ENCODE peak calls at places on chromosomes 5 and 9, in five cellular contexts. M, C, B, N and U are unnamed samples.

GRCh38 chr5:172501708-172502379 is 47.5 kb upstream of the SH3PXD2B start:
- DNase-seq in M (no peak), C (no peak), B (no peak), N (no peak), U (no peak)

GRCh38 chr9:88628114-88628513 is 93.1 kb downstream of the NXNL2 start:
- DNase-seq in M (no peak), C (no peak), B (no peak), N (no peak), U (no peak)

GRCh38 chr9:109108318-109108717 is 11.4 kb downstream of the TMEM245 start:
- DNase-seq in M (peak; percentile 69), C (no peak), B (peak; percentile 71), N (no peak), U (no peak)

GRCh38 chr9:22005083-22005699 is 3.9 kb downstream of the CDKN2B start:
- DNase-seq in M (peak; percentile 79), C (no peak), B (peak; percentile 37), N (no peak), U (no peak)

GRCh38 chr5:76155536-76155935 is 72.4 kb downstream of the SV2C start:
- DNase-seq in M (no peak), C (no peak), B (no peak), N (no peak), U (no peak)

GRCh38 chr5:139419793-139420192 is 15.9 kb upstream of the SPATA24 start:
- DNase-seq in M (no peak), C (no peak), B (no peak), N (no peak), U (no peak)

GRCh38 chr9:114034663-114035062 is 43.4 kb downstream of the AMBP start:
- DNase-seq in M (no peak), C (no peak), B (no peak), N (no peak), U (no peak)

GRCh38 chr5:147743686-147744332 is 38.7 kb downstream of the JAKMIP2 start:
- DNase-seq in M (peak; percentile 28), C (no peak), B (no peak), N (no peak), U (no peak)

GRCh38 chr5:36199620-36200019 is 42.1 kb downstream of the NADK2 start:
- DNase-seq in M (no peak), C (no peak), B (peak; percentile 50), N (no peak), U (peak; percentile 89)

GRCh38 chr9:90580576-90580975 is 62.0 kb downstream of the DIRAS2 start:
- DNase-seq in M (no peak), C (no peak), B (no peak), N (no peak), U (no peak)

GRCh38 chr5:127696688-127697087 is 6.5 kb upstream of the CCDC192 start:
- DNase-seq in M (peak; percentile 63), C (no peak), B (peak; percentile 71), N (no peak), U (peak; percentile 42)

GRCh38 chr5:97629281-97629680 is 446.2 kb upstream of the RIOK2 start:
- DNase-seq in M (peak; percentile 64), C (no peak), B (peak; percentile 79), N (no peak), U (no peak)

GRCh38 chr5:144304683-144305082 is 134.0 kb downstream of the KCTD16 start:
- DNase-seq in M (no peak), C (no peak), B (no peak), N (no peak), U (no peak)

GRCh38 chr5:147169399-147169798 is 65.4 kb upstream of the STK32A start:
- DNase-seq in M (peak; percentile 81), C (no peak), B (peak; percentile 46), N (no peak), U (no peak)

GRCh38 chr9:109401169-109401989 is 80.5 kb upstream of the EPB41L4B start:
- DNase-seq in M (peak; percentile 39), C (peak; percentile 58), B (peak; percentile 35), N (peak; percentile 63), U (peak; percentile 83)

GRCh38 chr5:40240111-40240510 is 439.6 kb upstream of the PTGER4 start:
- DNase-seq in M (no peak), C (no peak), B (peak; percentile 43), N (no peak), U (no peak)

GRCh38 chr5:7391215-7391614 is 4.7 kb upstream of the ADCY2 start:
- DNase-seq in M (no peak), C (no peak), B (no peak), N (peak; percentile 8), U (no peak)

GRCh38 chr9:21030389-21031035 is 928 bp downstream of the HACD4 start:
- DNase-seq in M (peak; percentile 12), C (no peak), B (peak; percentile 12), N (no peak), U (peak; percentile 57)

GRCh38 chr9:35684921-35685320 is 4.8 kb downstream of the TPM2 start:
- DNase-seq in M (no peak), C (no peak), B (no peak), N (no peak), U (no peak)

GRCh38 chr9:3028535-3028934 is 184.6 kb upstream of the PUM3 start:
- DNase-seq in M (no peak), C (no peak), B (no peak), N (no peak), U (no peak)

GRCh38 chr9:130444565-130445221 is at the start of gene ASS1:
- DNase-seq in M (no peak), C (no peak), B (no peak), N (peak; percentile 48), U (peak; percentile 73)

GRCh38 chr5:33992864-33993263 is 8.4 kb upstream of the SLC45A2 start:
- DNase-seq in M (no peak), C (no peak), B (no peak), N (no peak), U (no peak)

GRCh38 chr5:107792940-107793339 is 122.2 kb upstream of the EFNA5 start:
- DNase-seq in M (no peak), C (no peak), B (no peak), N (no peak), U (no peak)

GRCh38 chr9:106733828-106734227 is 129.1 kb upstream of the ZNF462 start:
- DNase-seq in M (no peak), C (no peak), B (no peak), N (no peak), U (no peak)

GRCh38 chr9:95778957-95779356 is 96.5 kb upstream of the ERCC6L2 start:
- DNase-seq in M (peak; percentile 57), C (no peak), B (peak; percentile 93), N (no peak), U (peak; percentile 40)

GRCh38 chr9:20095430-20096092 is 306.7 kb upstream of the SLC24A2 start:
- DNase-seq in M (no peak), C (no peak), B (no peak), N (no peak), U (no peak)

GRCh38 chr5:136766456-136766855 is 401.1 kb upstream of the TRPC7 start:
- DNase-seq in M (no peak), C (no peak), B (no peak), N (no peak), U (peak; percentile 98)

GRCh38 chr9:124834586-124834985 is 18.7 kb upstream of the WDR38 start:
- DNase-seq in M (no peak), C (no peak), B (peak; percentile 67), N (no peak), U (no peak)

DNA sequence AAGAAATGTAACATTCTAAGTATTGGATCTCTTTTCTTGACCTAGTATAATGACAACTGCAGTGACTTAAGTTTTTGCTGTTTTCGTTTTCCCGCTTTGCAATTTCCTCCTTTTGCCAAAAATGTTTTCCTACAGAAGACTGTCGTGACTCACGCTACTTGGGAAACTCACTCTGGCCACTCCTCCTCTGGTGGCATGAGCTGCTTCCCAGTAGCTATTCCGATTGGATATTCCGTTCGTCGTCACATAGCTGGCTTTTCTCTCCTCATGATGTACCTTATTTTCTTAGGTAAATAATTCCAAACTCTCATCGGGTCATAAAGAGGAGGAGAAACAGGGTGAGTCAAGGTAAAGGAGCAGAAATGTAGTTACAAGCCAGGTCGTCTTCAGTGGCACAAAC is 64.9 kb downstream of the GOLPH3 start:
- DNase-seq in M (no peak), C (no peak), B (peak; percentile 20), N (no peak), U (peak; percentile 58)
- H3K4ac ChIP-seq in M (no peak overlapping the region), C (no peak overlapping the region), B (no peak overlapping the region), N (no peak overlapping the region), U (no peak overlapping the region)

DNA sequence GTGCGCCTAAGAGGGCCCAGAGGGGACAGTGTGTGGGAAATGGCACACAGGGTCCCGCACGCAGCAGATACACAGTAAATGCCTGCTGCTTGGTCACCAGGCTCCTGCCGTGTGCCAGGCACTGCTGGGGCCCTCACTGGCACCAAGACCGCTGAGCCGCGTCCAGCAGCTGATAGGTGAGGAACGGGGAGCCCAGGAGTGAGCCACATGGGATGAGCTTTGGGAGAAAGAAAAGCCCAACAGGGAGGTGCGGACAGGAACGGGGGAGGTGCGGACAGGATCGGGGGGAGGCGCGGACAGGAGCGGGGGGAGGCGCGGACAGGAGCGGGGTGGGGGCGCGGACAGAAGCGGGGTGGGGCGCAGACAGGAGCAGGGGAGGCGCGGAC is 16.5 kb downstream of the GPSM1 start:
- DNase-seq in M (no peak), C (no peak), B (no peak), N (no peak), U (no peak)
- H4K91ac ChIP-seq in M (peak overlapping the region; percentile 35), C (no peak overlapping the region), B (no peak overlapping the region), N (peak overlapping the region; percentile 85), U (no peak overlapping the region)

DNA sequence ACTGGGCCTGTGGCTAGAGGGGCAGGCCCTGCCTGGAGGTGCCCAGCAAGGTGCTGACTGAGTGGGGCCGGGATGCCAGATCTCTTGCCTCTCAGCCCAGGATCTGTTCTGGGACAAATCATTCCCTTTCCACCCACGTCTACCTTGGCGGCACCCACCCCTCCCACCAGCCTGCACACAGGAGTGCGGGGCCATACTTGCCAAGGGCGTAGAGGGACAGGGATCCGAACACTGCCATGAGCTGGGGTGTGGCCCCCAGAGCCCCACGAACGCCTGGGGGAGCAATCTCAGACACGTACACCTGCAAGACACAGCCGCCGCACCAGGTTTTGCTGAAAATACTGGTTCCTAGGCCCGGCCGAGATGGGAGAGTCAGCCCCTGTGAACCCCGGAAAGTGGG is 2.9 kb downstream of the SLC2A6 start:
- DNase-seq in M (no peak), C (no peak), B (no peak), N (no peak), U (no peak)
- H3K4ac ChIP-seq in M (no peak overlapping the region), C (no peak overlapping the region), B (no peak overlapping the region), N (no peak overlapping the region), U (no peak overlapping the region)

GRCh38 chr9:137680445-137681358 is 61.9 kb downstream of the EHMT1 start:
- DNase-seq in M (no peak), C (no peak), B (no peak), N (no peak), U (peak; percentile 93)
- H4K91ac ChIP-seq in M (no peak overlapping the region), C (peak overlapping the region; percentile 95), B (no peak overlapping the region), N (no peak overlapping the region), U (no peak overlapping the region)

DNA sequence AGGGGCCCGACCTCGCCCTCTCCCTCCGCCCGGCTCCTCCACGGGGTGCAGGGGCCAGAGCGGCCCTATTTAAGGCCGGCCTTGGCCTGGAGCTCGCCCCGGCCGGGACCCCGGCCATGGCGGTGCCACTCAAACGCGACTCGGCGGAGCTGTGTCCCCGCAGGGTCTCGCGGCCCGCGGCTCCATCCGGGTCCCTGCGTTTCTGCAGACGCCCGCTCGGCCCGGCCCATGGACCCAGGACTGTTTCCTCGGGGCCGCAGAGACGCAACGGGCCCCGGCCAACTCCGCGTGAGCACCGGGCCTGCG is 661 bp downstream of the TMEM250 start:
- DNase-seq in M (no peak), C (no peak), B (no peak), N (no peak), U (peak; percentile 59)
- H3K4ac ChIP-seq in M (peak overlapping the region; percentile 98), C (no peak overlapping the region), B (peak overlapping the region; percentile 78), N (no peak overlapping the region), U (peak overlapping the region; percentile 35)